ENCODE peak calls at places on chromosome 21, in nine cellular contexts. N is GM20000; F is activated naive CD4-positive, alpha-beta T cell; S is gastrocnemius medialis; I is hypothalamus; L is left colon; W is endothelial cell; G is GDM1; K is stimulated activated CD8-positive, alpha-beta memory T cell treated with anti-CD3 and anti-CD28 coated beads, Interleukin-15, amount 100 ng/mL, for 1 hour. Z is an unnamed sample.
A peak's percentile ranks its signal among the peaks of the same experiment; 100 is the strongest.

GRCh38 chr21:37565530-37566223 is 199.1 kb downstream of the DYRK1A start:
- DNase-seq in N (no peak), S (no peak), G (no peak), W (no peak), L (no peak), K (no peak), I (no peak), F (no peak), Z (no peak)

GRCh38 chr21:32753818-32754610 is 17.5 kb downstream of the PAXBP1 start:
- DNase-seq in G (no peak), K (no peak), L (no peak), I (no peak), F (no peak), S (no peak), N (no peak), W (no peak), Z (no peak)

GRCh38 chr21:29885491-29885890 is 54.3 kb downstream of the GRIK1 start:
- DNase-seq in S (no peak), N (no peak), K (no peak), G (no peak), W (no peak), I (no peak), F (no peak), L (no peak), Z (no peak)

GRCh38 chr21:36550761-36551160 is 70.8 kb upstream of the CLDN14 start:
- DNase-seq in S (no peak), W (no peak), K (no peak), G (no peak), I (no peak), N (no peak), F (no peak), L (no peak), Z (no peak)

GRCh38 chr21:20026517-20026916 is 971.7 kb upstream of the NCAM2 start:
- DNase-seq in I (no peak), S (no peak), K (no peak), F (no peak), W (no peak), G (no peak), N (no peak), L (no peak), Z (no peak)

GRCh38 chr21:42652527-42653491 is 612 bp upstream of the PDE9A start:
- DNase-seq in I (peak; percentile 34), N (peak; percentile 44), G (no peak), K (no peak), F (no peak), S (peak; percentile 25), L (peak; percentile 77), W (peak; percentile 86), Z (no peak)

GRCh38 chr21:34280389-34280795 is 83.4 kb upstream of the KCNE2 start:
- DNase-seq in G (no peak), F (no peak), S (peak; percentile 17), L (peak; percentile 26), I (no peak), W (no peak), N (no peak), K (no peak), Z (no peak)

GRCh38 chr21:31218830-31219608 is 125.0 kb downstream of the TIAM1 start:
- DNase-seq in W (no peak), I (no peak), K (no peak), N (no peak), S (peak; percentile 24), L (peak; percentile 49), G (no peak), F (no peak), Z (no peak)

GRCh38 chr21:36908260-36908908 is 58.1 kb downstream of the HLCS start:
- DNase-seq in W (no peak), G (no peak), N (no peak), I (no peak), S (no peak), F (no peak), K (no peak), L (no peak), Z (no peak)

GRCh38 chr21:37475186-37475868 is 108.8 kb downstream of the DYRK1A start:
- DNase-seq in F (no peak), K (no peak), G (no peak), N (no peak), W (no peak), I (no peak), L (no peak), S (no peak), Z (no peak)

GRCh38 chr21:44969965-44970755 is 30.3 kb downstream of the SLX9 start:
- DNase-seq in S (no peak), F (no peak), G (peak; percentile 6), N (no peak), K (no peak), W (no peak), I (no peak), L (no peak), Z (no peak)

GRCh38 chr21:42644223-42645208 is 8.9 kb upstream of the PDE9A start:
- DNase-seq in I (no peak), S (no peak), F (no peak), W (no peak), N (no peak), G (no peak), L (no peak), K (no peak), Z (no peak)

GRCh38 chr21:38613686-38614085 is 115.4 kb upstream of the ERG start:
- DNase-seq in W (no peak), S (no peak), N (no peak), F (no peak), K (no peak), L (no peak), I (no peak), G (no peak), Z (no peak)

GRCh38 chr21:37914211-37914900 is 1.9 kb downstream of the KCNJ6 start:
- DNase-seq in N (peak; percentile 52), W (peak; percentile 74), G (no peak), I (no peak), K (no peak), L (no peak), F (no peak), S (no peak), Z (no peak)

GRCh38 chr21:26136686-26137085 is 33.9 kb downstream of the APP start:
- DNase-seq in F (no peak), S (no peak), W (no peak), G (peak; percentile 39), L (no peak), I (no peak), K (no peak), N (peak; percentile 43), Z (no peak)

GRCh38 chr21:17002628-17003027 is 510.2 kb upstream of the CXADR start:
- DNase-seq in L (no peak), W (no peak), G (no peak), F (no peak), N (no peak), I (no peak), S (no peak), K (no peak), Z (no peak)

GRCh38 chr21:40923361-40923760 is 76.4 kb upstream of the DSCAM start:
- DNase-seq in K (no peak), N (no peak), F (no peak), L (no peak), S (no peak), W (no peak), I (no peak), G (no peak), Z (no peak)

GRCh38 chr21:36105327-36105842 is 29.5 kb upstream of the CBR3 start:
- DNase-seq in K (no peak), G (no peak), W (no peak), N (no peak), F (no peak), S (no peak), L (no peak), I (no peak), Z (no peak)

GRCh38 chr21:27954806-27955205 is 987.9 kb upstream of the ADAMTS5 start:
- DNase-seq in S (no peak), L (no peak), I (no peak), F (no peak), K (no peak), G (no peak), N (no peak), W (no peak), Z (no peak)

GRCh38 chr21:42942244-42942643 is 16.8 kb upstream of the ERVH48-1 start:
- DNase-seq in W (no peak), N (no peak), K (no peak), L (no peak), S (no peak), F (no peak), I (no peak), G (no peak), Z (no peak)

GRCh38 chr21:27802816-27803475 is 836.1 kb upstream of the ADAMTS5 start:
- DNase-seq in S (no peak), K (no peak), F (no peak), I (no peak), G (peak; percentile 7), W (peak; percentile 57), N (peak; percentile 8), L (no peak), Z (no peak)

GRCh38 chr21:34126269-34126668 is 52.9 kb downstream of the MRPS6 start:
- DNase-seq in K (no peak), L (no peak), G (no peak), S (no peak), W (no peak), N (no peak), F (peak; percentile 1), I (no peak), Z (no peak)

GRCh38 chr21:21559285-21560045 is 561.3 kb downstream of the NCAM2 start:
- DNase-seq in G (no peak), I (no peak), K (no peak), L (no peak), W (no peak), F (no peak), S (no peak), N (no peak), Z (no peak)

GRCh38 chr21:34195365-34195764 is 122.0 kb downstream of the MRPS6 start:
- DNase-seq in L (no peak), F (no peak), G (no peak), K (no peak), N (no peak), W (no peak), S (no peak), I (no peak), Z (no peak)

GRCh38 chr21:43191521-43191920 is 22.7 kb downstream of the CRYAA start:
- DNase-seq in L (peak; percentile 10), W (no peak), G (no peak), K (no peak), I (no peak), N (no peak), F (no peak), S (no peak), Z (no peak)

GRCh38 chr21:28937737-28938136 is 54.9 kb downstream of the LTN1 start:
- DNase-seq in K (no peak), I (no peak), S (no peak), L (no peak), G (no peak), N (no peak), W (no peak), F (no peak), Z (no peak)

GRCh38 chr21:26835714-26836265 is 9.4 kb downstream of the ADAMTS1 start:
- DNase-seq in W (no peak), L (no peak), G (no peak), S (no peak), K (no peak), I (no peak), N (no peak), F (no peak), Z (no peak)